ENCODE peak calls at places on chromosomes 5 and 9, in five cellular contexts. One of them, this sample, is unnamed.

GRCh38 chr5:52269395-52269794 is 518.3 kb upstream of the ITGA1 start:
- DNase-seq in stomach: no peak
- DNase-seq in stimulated activated CD4-positive, alpha-beta T cell treated with anti-CD3 and anti-CD28 coated beads, Interleukin-15, amount 100 ng/mL, for 24 hours: no peak
- DNase-seq in GM12865: no peak
- DNase-seq in right atrium auricular region: no peak
- DNase-seq in this sample: no peak

GRCh38 chr9:127828262-127829031 is 25.8 kb downstream of the FPGS start:
- DNase-seq in stomach: peak; percentile 80
- DNase-seq in stimulated activated CD4-positive, alpha-beta T cell treated with anti-CD3 and anti-CD28 coated beads, Interleukin-15, amount 100 ng/mL, for 24 hours: no peak
- DNase-seq in GM12865: no peak
- DNase-seq in right atrium auricular region: peak; percentile 97
- DNase-seq in this sample: peak; percentile 50

GRCh38 chr5:176740131-176740701 is 70.1 kb upstream of the UNC5A start:
- DNase-seq in stomach: peak; percentile 21
- DNase-seq in stimulated activated CD4-positive, alpha-beta T cell treated with anti-CD3 and anti-CD28 coated beads, Interleukin-15, amount 100 ng/mL, for 24 hours: no peak
- DNase-seq in GM12865: no peak
- DNase-seq in right atrium auricular region: no peak
- DNase-seq in this sample: no peak

GRCh38 chr5:139148306-139148705 is 49.9 kb downstream of the SIL1 start:
- DNase-seq in stomach: peak; percentile 82
- DNase-seq in stimulated activated CD4-positive, alpha-beta T cell treated with anti-CD3 and anti-CD28 coated beads, Interleukin-15, amount 100 ng/mL, for 24 hours: no peak
- DNase-seq in GM12865: no peak
- DNase-seq in right atrium auricular region: no peak
- DNase-seq in this sample: no peak

GRCh38 chr5:55173696-55174101 is 722 bp upstream of the CDC20B start:
- DNase-seq in stomach: no peak
- DNase-seq in stimulated activated CD4-positive, alpha-beta T cell treated with anti-CD3 and anti-CD28 coated beads, Interleukin-15, amount 100 ng/mL, for 24 hours: no peak
- DNase-seq in GM12865: no peak
- DNase-seq in right atrium auricular region: no peak
- DNase-seq in this sample: no peak

GRCh38 chr5:56301041-56301440 is 67.9 kb upstream of the ANKRD55 start:
- DNase-seq in stomach: no peak
- DNase-seq in stimulated activated CD4-positive, alpha-beta T cell treated with anti-CD3 and anti-CD28 coated beads, Interleukin-15, amount 100 ng/mL, for 24 hours: no peak
- DNase-seq in GM12865: no peak
- DNase-seq in right atrium auricular region: no peak
- DNase-seq in this sample: no peak

GRCh38 chr5:110386782-110387181 is 339.7 kb downstream of the TMEM232 start:
- DNase-seq in stomach: no peak
- DNase-seq in stimulated activated CD4-positive, alpha-beta T cell treated with anti-CD3 and anti-CD28 coated beads, Interleukin-15, amount 100 ng/mL, for 24 hours: no peak
- DNase-seq in GM12865: no peak
- DNase-seq in right atrium auricular region: no peak
- DNase-seq in this sample: no peak

GRCh38 chr9:15416880-15417279 is 5.8 kb upstream of the SNAPC3 start:
- DNase-seq in stomach: peak; percentile 63
- DNase-seq in stimulated activated CD4-positive, alpha-beta T cell treated with anti-CD3 and anti-CD28 coated beads, Interleukin-15, amount 100 ng/mL, for 24 hours: peak; percentile 47
- DNase-seq in GM12865: peak; percentile 56
- DNase-seq in right atrium auricular region: no peak
- DNase-seq in this sample: peak; percentile 63